ENCODE peak calls at places on chromosomes 6 and 20, in seven cellular contexts. D, Q, G, Z, P, V and O are unnamed samples. For H3K4me1, the result is how much of the 10 kb centered on the place peaks cover.

GRCh38 chr6:148179786-148180185 is 162.9 kb upstream of the SASH1 start:
- DNase-seq in Z (no peak), P (no peak), Q (peak), G (peak), V (no peak), D (no peak), O (no peak)

GRCh38 chr6:73798592-73798991 is 102.6 kb downstream of the CD109 start:
- DNase-seq in Q (peak), V (no peak), Z (no peak), G (peak), P (peak), D (peak), O (no peak)

GRCh38 chr6:39411465-39411864 is 89.0 kb upstream of the KCNK16 start:
- DNase-seq in Q (no peak), G (no peak), V (no peak), Z (no peak), D (no peak), P (no peak), O (no peak)

GRCh38 chr6:139588076-139588639 is 213.7 kb upstream of the CITED2 start:
- DNase-seq in D (no peak), Q (peak), P (no peak), V (no peak), Z (no peak), G (no peak), O (no peak)

GRCh38 chr6:158852312-158853071 is 33.3 kb upstream of the EZR start:
- DNase-seq in D (no peak), Q (no peak), Z (no peak), G (no peak), P (no peak), V (no peak), O (no peak)

GRCh38 chr6:125981566-125982185 is 4.7 kb upstream of the TRMT11 start:
- DNase-seq in Z (no peak), V (no peak), P (no peak), D (no peak), G (no peak), Q (no peak), O (no peak)

GRCh38 chr6:136766274-136766673 is 26.0 kb downstream of the MAP3K5 start:
- DNase-seq in V (no peak), G (no peak), Q (no peak), D (no peak), P (no peak), Z (no peak), O (no peak)

GRCh38 chr6:52724041-52724405 is 39.3 kb downstream of the GSTA2 start:
- DNase-seq in D (no peak), Z (no peak), P (no peak), G (peak), V (no peak), Q (no peak), O (no peak)

GRCh38 chr20:45798935-45799642 is 7.3 kb downstream of the DNTTIP1 start:
- DNase-seq in G (peak), D (no peak), Z (peak), P (no peak), V (peak), Q (peak), O (peak)

GRCh38 chr6:41454189-41454789 is 91.9 kb upstream of the FOXP4 start:
- DNase-seq in Z (no peak), D (no peak), P (no peak), Q (no peak), G (no peak), V (no peak), O (no peak)

GRCh38 chr20:33944914-33945313 is 48.8 kb upstream of the RALY start:
- DNase-seq in Z (no peak), G (no peak), D (no peak), P (no peak), V (no peak), Q (no peak), O (no peak)

GRCh38 chr6:130516604-130517003 is 150.8 kb downstream of the TMEM200A start:
- DNase-seq in Z (no peak), G (no peak), V (no peak), P (no peak), D (no peak), Q (no peak), O (no peak)
- H3K4me1 ChIP-seq in Z (under half), G (under half), V (half or more), P (under half), D (under half), Q (under half), O (under half)

GRCh38 chr20:58994390-58995159 is 12.5 kb downstream of the CTSZ start:
- DNase-seq in Q (no peak), D (no peak), P (peak), V (no peak), Z (no peak), G (no peak), O (no peak)

GRCh38 chr20:58998656-58999055 is 8.4 kb downstream of the CTSZ start:
- DNase-seq in D (no peak), Z (no peak), G (no peak), Q (no peak), V (no peak), P (no peak), O (no peak)

GRCh38 chr20:58997141-58997770 is 9.8 kb downstream of the CTSZ start:
- DNase-seq in Q (no peak), G (no peak), Z (no peak), P (no peak), V (no peak), D (no peak), O (no peak)

GRCh38 chr20:58995461-58996225 is 11.4 kb downstream of the CTSZ start:
- DNase-seq in V (no peak), Q (peak), D (no peak), Z (no peak), P (no peak), G (peak), O (no peak)

DNA sequence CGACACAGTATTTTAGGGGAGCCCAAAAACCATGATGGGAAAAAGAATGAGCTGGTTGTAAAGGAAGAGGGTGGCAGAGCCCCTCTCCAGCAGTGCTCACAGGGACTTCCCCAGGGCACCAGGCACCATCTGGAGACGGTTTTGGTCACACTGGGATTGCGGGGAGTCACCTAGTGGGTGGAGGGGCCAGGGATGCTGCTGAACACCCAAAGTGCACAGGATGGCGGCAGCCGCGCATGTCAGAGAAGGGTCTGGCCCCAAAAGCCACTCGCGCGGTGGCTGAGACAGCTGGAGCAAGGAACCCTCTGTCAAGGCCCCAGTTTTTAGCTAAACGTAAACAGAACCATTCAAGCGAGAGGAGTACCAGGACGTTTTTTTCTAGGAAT is 10.8 kb downstream of the CTSZ start:
- DNase-seq in P (no peak), Z (no peak), G (no peak), Q (no peak), V (no peak), D (no peak), O (no peak)
- H3K4me3 ChIP-seq in P (no peak), Z (no peak), G (no peak), Q (no peak), V (no peak), D (no peak), O (no peak)

DNA sequence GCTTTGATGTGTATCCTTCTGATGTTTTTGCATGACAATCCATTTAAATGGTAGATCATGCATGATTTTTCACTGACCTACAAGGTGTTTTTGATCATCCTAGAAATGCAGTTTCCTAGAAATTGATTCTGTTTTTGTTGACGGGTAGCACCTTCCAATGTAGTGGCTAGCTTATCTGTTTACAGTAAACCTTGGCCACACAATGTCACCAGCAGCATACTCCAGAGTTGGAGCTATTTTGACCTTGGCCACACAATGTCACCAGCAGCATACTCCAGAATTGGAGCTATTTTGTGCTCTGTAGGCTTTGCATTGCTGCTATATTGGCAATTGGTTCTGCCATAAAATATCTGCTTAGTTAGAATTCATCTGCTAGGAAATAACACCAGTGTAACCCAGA is 74.6 kb upstream of the NAA20 start:
- DNase-seq in Z (no peak), D (no peak), P (no peak), V (no peak), G (no peak), Q (no peak), O (no peak)
- H3K4me1 ChIP-seq in Z (under half), D (under half), P (half or more), V (under half), G (under half), Q (under half), O (under half)

DNA sequence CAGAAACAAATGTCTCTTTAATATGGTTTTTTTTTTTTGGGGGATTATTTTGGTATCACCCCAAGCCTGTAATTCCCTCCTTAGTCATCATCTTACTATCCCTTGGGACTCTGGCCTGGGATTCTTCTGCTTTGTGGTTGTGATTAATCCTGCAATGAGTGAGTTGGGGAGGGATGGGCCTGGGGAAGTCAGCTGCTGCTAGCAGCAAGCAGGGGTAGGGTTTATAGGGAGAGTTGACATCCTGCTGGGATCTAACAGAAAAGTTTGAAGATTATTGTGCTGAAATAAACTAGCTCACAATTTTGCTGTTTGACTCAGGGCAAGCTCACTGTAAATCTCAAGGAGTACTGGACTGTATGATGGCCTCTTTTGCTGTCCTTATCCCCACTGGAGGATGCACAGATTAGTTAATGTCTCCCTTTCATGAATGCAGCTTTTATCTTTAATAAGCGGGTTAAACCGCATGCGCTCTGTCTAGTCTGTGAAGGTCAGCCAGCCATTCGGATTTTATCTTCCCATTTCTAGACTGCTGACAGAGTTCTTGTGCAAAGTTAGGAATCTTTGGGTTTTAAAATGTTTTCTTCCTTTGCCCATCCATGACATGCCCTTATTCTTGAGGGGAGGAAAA is 83.4 kb downstream of the JARID2 start:
- DNase-seq in P (no peak), Q (no peak), Z (no peak), D (no peak), V (no peak), G (no peak), O (no peak)
- H3K4me3 ChIP-seq in P (no peak), Q (no peak), Z (no peak), D (no peak), V (no peak), G (no peak), O (no peak)

DNA sequence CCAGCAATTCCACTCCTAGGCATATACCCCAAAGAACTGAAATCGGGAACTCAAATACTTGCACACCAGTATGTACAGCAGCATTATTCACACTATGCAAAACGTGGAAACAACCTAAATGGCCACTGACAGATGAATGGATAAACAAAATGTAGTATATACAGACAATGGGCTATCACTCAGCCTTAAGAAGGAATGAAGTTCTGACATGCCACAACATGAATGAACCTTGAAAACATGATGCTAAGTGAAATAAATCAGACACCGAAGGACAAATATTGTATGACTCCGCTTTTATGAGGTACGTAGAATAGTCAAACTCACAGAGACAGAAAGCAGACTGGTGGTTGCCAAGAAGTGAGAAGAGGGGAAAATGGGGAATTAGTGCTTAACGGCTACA is 59.1 kb upstream of the CCN6 start:
- DNase-seq in V (no peak), G (no peak), D (no peak), Z (no peak), P (no peak), Q (no peak), O (no peak)
- H3K4me1 ChIP-seq in V (half or more), G (under half), D (under half), Z (under half), P (under half), Q (under half), O (half or more)

DNA sequence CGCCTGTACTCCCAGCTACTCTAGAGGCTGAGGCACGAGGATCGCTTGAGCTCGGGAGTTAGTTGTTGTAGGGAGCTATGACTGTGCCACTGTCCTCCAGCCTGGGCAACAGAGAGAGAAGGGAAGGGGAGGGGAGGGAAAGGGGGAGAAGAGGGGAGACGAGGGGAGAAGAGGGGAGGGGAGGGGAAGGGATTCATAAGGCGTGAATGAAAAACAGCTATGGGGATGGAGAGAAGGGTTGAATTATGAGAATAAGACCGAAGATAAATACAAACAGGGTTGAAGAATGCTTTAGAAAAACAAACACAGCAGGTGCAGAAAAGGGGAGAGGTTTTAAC is 106.0 kb downstream of the TRIM27 start:
- DNase-seq in Q (no peak), G (no peak), V (no peak), Z (no peak), D (no peak), P (no peak), O (no peak)
- H3K4me3 ChIP-seq in Q (no peak), G (peak), V (no peak), Z (no peak), D (no peak), P (no peak), O (no peak)

GRCh38 chr6:7172605-7173185 is 64.9 kb downstream of the RREB1 start:
- DNase-seq in Z (no peak), Q (no peak), P (no peak), V (no peak), G (no peak), D (no peak), O (no peak)

GRCh38 chr6:7170117-7170732 is 62.5 kb downstream of the RREB1 start:
- DNase-seq in Z (no peak), V (no peak), Q (no peak), G (no peak), D (no peak), P (no peak), O (no peak)

GRCh38 chr6:7171119-7171518 is 63.4 kb downstream of the RREB1 start:
- DNase-seq in Q (peak), V (no peak), G (no peak), D (no peak), Z (peak), P (no peak), O (no peak)

GRCh38 chr6:7173843-7174503 is 66.2 kb downstream of the RREB1 start:
- DNase-seq in P (no peak), Q (no peak), D (no peak), G (no peak), Z (no peak), V (no peak), O (no peak)

DNA sequence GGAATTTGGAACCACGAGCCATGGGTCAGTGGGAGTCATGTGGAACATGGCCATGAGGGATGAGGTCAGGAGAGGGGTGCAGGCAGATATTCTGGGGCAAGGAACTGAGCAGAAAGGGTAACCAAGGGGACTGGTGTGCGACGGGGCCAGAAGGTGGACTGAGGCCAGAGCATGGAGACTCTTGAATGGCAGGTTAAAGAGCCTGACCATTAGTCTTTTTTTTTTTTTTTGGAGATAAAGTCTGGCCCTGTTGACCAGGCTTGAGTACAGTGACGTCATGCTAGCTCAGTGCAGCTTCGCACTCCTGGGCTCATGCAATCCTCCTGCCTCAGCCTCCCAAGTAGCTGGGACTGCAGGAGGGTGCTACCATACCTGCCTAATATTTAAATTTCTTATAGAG is 64.0 kb downstream of the RREB1 start:
- DNase-seq in G (no peak), P (no peak), D (no peak), V (no peak), Z (no peak), Q (no peak), O (no peak)
- H3K4me1 ChIP-seq in G (under half), P (half or more), D (under half), V (under half), Z (under half), Q (under half), O (under half)